ENCODE peak calls at places on chromosomes 11 and 22, in nine cellular contexts. One of them, this sample, is unnamed.

GRCh38 chr11:64305691-64306562 is 603 bp downstream of the ESRRA start:
- DNase-seq in psoas muscle: peak
- DNase-seq in fibroblast of pulmonary artery: peak
- DNase-seq in T-cell: peak
- DNase-seq in A549: peak
- DNase-seq in GM13977: peak
- DNase-seq in naive B cell: peak
- DNase-seq in lower lobe of right lung: peak
- DNase-seq in stimulated activated CD4-positive, alpha-beta T cell treated with anti-CD3 and anti-CD28 coated beads, Interleukin-2, amount 100 ng/mL, for 24 hours: peak
- DNase-seq in this sample: no peak

GRCh38 chr11:67464411-67465189 is 4.5 kb downstream of the TMEM134 start:
- DNase-seq in psoas muscle: peak
- DNase-seq in naive B cell: peak
- DNase-seq in fibroblast of pulmonary artery: peak
- DNase-seq in stimulated activated CD4-positive, alpha-beta T cell treated with anti-CD3 and anti-CD28 coated beads, Interleukin-2, amount 100 ng/mL, for 24 hours: peak
- DNase-seq in T-cell: peak
- DNase-seq in A549: peak
- DNase-seq in GM13977: peak
- DNase-seq in lower lobe of right lung: peak
- DNase-seq in this sample: peak

GRCh38 chr22:48528221-48528915 is 1299.3 kb downstream of the BRD1 start:
- DNase-seq in stimulated activated CD4-positive, alpha-beta T cell treated with anti-CD3 and anti-CD28 coated beads, Interleukin-2, amount 100 ng/mL, for 24 hours: no peak
- DNase-seq in psoas muscle: no peak
- DNase-seq in fibroblast of pulmonary artery: no peak
- DNase-seq in GM13977: no peak
- DNase-seq in T-cell: no peak
- DNase-seq in lower lobe of right lung: peak
- DNase-seq in A549: no peak
- DNase-seq in naive B cell: no peak
- DNase-seq in this sample: no peak

GRCh38 chr22:33897621-33897910 is 22.7 kb downstream of the LARGE1 start:
- DNase-seq in GM13977: no peak
- DNase-seq in naive B cell: no peak
- DNase-seq in fibroblast of pulmonary artery: no peak
- DNase-seq in A549: no peak
- DNase-seq in lower lobe of right lung: no peak
- DNase-seq in stimulated activated CD4-positive, alpha-beta T cell treated with anti-CD3 and anti-CD28 coated beads, Interleukin-2, amount 100 ng/mL, for 24 hours: no peak
- DNase-seq in T-cell: no peak
- DNase-seq in psoas muscle: no peak
- DNase-seq in this sample: no peak

GRCh38 chr11:2837096-2837601 is 48.4 kb downstream of the CDKN1C start:
- DNase-seq in naive B cell: no peak
- DNase-seq in A549: peak
- DNase-seq in fibroblast of pulmonary artery: peak
- DNase-seq in GM13977: no peak
- DNase-seq in psoas muscle: peak
- DNase-seq in stimulated activated CD4-positive, alpha-beta T cell treated with anti-CD3 and anti-CD28 coated beads, Interleukin-2, amount 100 ng/mL, for 24 hours: no peak
- DNase-seq in T-cell: no peak
- DNase-seq in lower lobe of right lung: peak
- DNase-seq in this sample: no peak

GRCh38 chr22:43798492-43798891 is 13.6 kb downstream of the EFCAB6 start:
- DNase-seq in T-cell: no peak
- DNase-seq in GM13977: peak
- DNase-seq in stimulated activated CD4-positive, alpha-beta T cell treated with anti-CD3 and anti-CD28 coated beads, Interleukin-2, amount 100 ng/mL, for 24 hours: no peak
- DNase-seq in fibroblast of pulmonary artery: no peak
- DNase-seq in lower lobe of right lung: no peak
- DNase-seq in A549: no peak
- DNase-seq in psoas muscle: no peak
- DNase-seq in naive B cell: no peak
- DNase-seq in this sample: no peak

GRCh38 chr11:70481625-70482528 is 83.5 kb downstream of the CTTN start:
- DNase-seq in T-cell: no peak
- DNase-seq in naive B cell: no peak
- DNase-seq in fibroblast of pulmonary artery: no peak
- DNase-seq in stimulated activated CD4-positive, alpha-beta T cell treated with anti-CD3 and anti-CD28 coated beads, Interleukin-2, amount 100 ng/mL, for 24 hours: no peak
- DNase-seq in lower lobe of right lung: peak
- DNase-seq in GM13977: no peak
- DNase-seq in A549: peak
- DNase-seq in psoas muscle: peak
- DNase-seq in this sample: no peak

GRCh38 chr22:19490628-19491230 is 11.0 kb downstream of the CDC45 start:
- DNase-seq in T-cell: no peak
- DNase-seq in psoas muscle: no peak
- DNase-seq in stimulated activated CD4-positive, alpha-beta T cell treated with anti-CD3 and anti-CD28 coated beads, Interleukin-2, amount 100 ng/mL, for 24 hours: no peak
- DNase-seq in lower lobe of right lung: no peak
- DNase-seq in naive B cell: no peak
- DNase-seq in A549: no peak
- DNase-seq in GM13977: no peak
- DNase-seq in fibroblast of pulmonary artery: no peak
- DNase-seq in this sample: no peak

GRCh38 chr11:1198766-1199688 is 23.8 kb upstream of the MUC5B start:
- DNase-seq in GM13977: no peak
- DNase-seq in T-cell: no peak
- DNase-seq in stimulated activated CD4-positive, alpha-beta T cell treated with anti-CD3 and anti-CD28 coated beads, Interleukin-2, amount 100 ng/mL, for 24 hours: no peak
- DNase-seq in lower lobe of right lung: peak
- DNase-seq in A549: no peak
- DNase-seq in naive B cell: no peak
- DNase-seq in fibroblast of pulmonary artery: no peak
- DNase-seq in psoas muscle: peak
- DNase-seq in this sample: no peak

GRCh38 chr11:117828641-117829368 is 4.3 kb upstream of the FXYD2 start:
- DNase-seq in psoas muscle: peak
- DNase-seq in T-cell: peak
- DNase-seq in A549: peak
- DNase-seq in fibroblast of pulmonary artery: peak
- DNase-seq in lower lobe of right lung: peak
- DNase-seq in naive B cell: no peak
- DNase-seq in stimulated activated CD4-positive, alpha-beta T cell treated with anti-CD3 and anti-CD28 coated beads, Interleukin-2, amount 100 ng/mL, for 24 hours: peak
- DNase-seq in GM13977: peak
- DNase-seq in this sample: peak

GRCh38 chr22:30829901-30830550 is 135.4 kb downstream of the OSBP2 start:
- DNase-seq in fibroblast of pulmonary artery: peak
- DNase-seq in naive B cell: no peak
- DNase-seq in lower lobe of right lung: no peak
- DNase-seq in T-cell: no peak
- DNase-seq in stimulated activated CD4-positive, alpha-beta T cell treated with anti-CD3 and anti-CD28 coated beads, Interleukin-2, amount 100 ng/mL, for 24 hours: no peak
- DNase-seq in A549: peak
- DNase-seq in GM13977: no peak
- DNase-seq in psoas muscle: no peak
- DNase-seq in this sample: no peak

GRCh38 chr11:17413414-17414316 is 25.2 kb upstream of the KCNJ11 start:
- DNase-seq in T-cell: no peak
- DNase-seq in fibroblast of pulmonary artery: no peak
- DNase-seq in GM13977: no peak
- DNase-seq in lower lobe of right lung: peak
- DNase-seq in naive B cell: no peak
- DNase-seq in A549: no peak
- DNase-seq in psoas muscle: no peak
- DNase-seq in stimulated activated CD4-positive, alpha-beta T cell treated with anti-CD3 and anti-CD28 coated beads, Interleukin-2, amount 100 ng/mL, for 24 hours: no peak
- DNase-seq in this sample: no peak

GRCh38 chr22:23110190-23110921 is 31.4 kb downstream of the RSPH14 start:
- DNase-seq in psoas muscle: no peak
- DNase-seq in naive B cell: no peak
- DNase-seq in A549: no peak
- DNase-seq in GM13977: no peak
- DNase-seq in stimulated activated CD4-positive, alpha-beta T cell treated with anti-CD3 and anti-CD28 coated beads, Interleukin-2, amount 100 ng/mL, for 24 hours: no peak
- DNase-seq in lower lobe of right lung: no peak
- DNase-seq in fibroblast of pulmonary artery: no peak
- DNase-seq in T-cell: no peak
- DNase-seq in this sample: no peak

GRCh38 chr11:111886844-111887243 is 7.5 kb downstream of the CFAP68 start:
- DNase-seq in T-cell: no peak
- DNase-seq in lower lobe of right lung: no peak
- DNase-seq in A549: no peak
- DNase-seq in fibroblast of pulmonary artery: no peak
- DNase-seq in stimulated activated CD4-positive, alpha-beta T cell treated with anti-CD3 and anti-CD28 coated beads, Interleukin-2, amount 100 ng/mL, for 24 hours: no peak
- DNase-seq in naive B cell: no peak
- DNase-seq in GM13977: no peak
- DNase-seq in psoas muscle: no peak
- DNase-seq in this sample: no peak

GRCh38 chr11:62592989-62593421 is 1.7 kb upstream of the TUT1 start:
- DNase-seq in naive B cell: no peak
- DNase-seq in psoas muscle: no peak
- DNase-seq in GM13977: no peak
- DNase-seq in A549: no peak
- DNase-seq in lower lobe of right lung: no peak
- DNase-seq in stimulated activated CD4-positive, alpha-beta T cell treated with anti-CD3 and anti-CD28 coated beads, Interleukin-2, amount 100 ng/mL, for 24 hours: no peak
- DNase-seq in fibroblast of pulmonary artery: no peak
- DNase-seq in T-cell: no peak
- DNase-seq in this sample: no peak

GRCh38 chr22:43013355-43014061 is 1.4 kb downstream of the PACSIN2 start:
- DNase-seq in A549: no peak
- DNase-seq in lower lobe of right lung: no peak
- DNase-seq in naive B cell: no peak
- DNase-seq in psoas muscle: no peak
- DNase-seq in T-cell: no peak
- DNase-seq in stimulated activated CD4-positive, alpha-beta T cell treated with anti-CD3 and anti-CD28 coated beads, Interleukin-2, amount 100 ng/mL, for 24 hours: no peak
- DNase-seq in GM13977: no peak
- DNase-seq in fibroblast of pulmonary artery: no peak
- DNase-seq in this sample: no peak

GRCh38 chr11:121794671-121795070 is 321.3 kb downstream of the BLID start:
- DNase-seq in stimulated activated CD4-positive, alpha-beta T cell treated with anti-CD3 and anti-CD28 coated beads, Interleukin-2, amount 100 ng/mL, for 24 hours: no peak
- DNase-seq in naive B cell: no peak
- DNase-seq in fibroblast of pulmonary artery: no peak
- DNase-seq in T-cell: no peak
- DNase-seq in A549: no peak
- DNase-seq in psoas muscle: no peak
- DNase-seq in GM13977: no peak
- DNase-seq in lower lobe of right lung: no peak
- DNase-seq in this sample: no peak

GRCh38 chr11:119055901-119056300 is 1.1 kb downstream of the HYOU1 start:
- DNase-seq in A549: peak
- DNase-seq in GM13977: no peak
- DNase-seq in fibroblast of pulmonary artery: peak
- DNase-seq in lower lobe of right lung: no peak
- DNase-seq in stimulated activated CD4-positive, alpha-beta T cell treated with anti-CD3 and anti-CD28 coated beads, Interleukin-2, amount 100 ng/mL, for 24 hours: peak
- DNase-seq in T-cell: no peak
- DNase-seq in naive B cell: no peak
- DNase-seq in psoas muscle: no peak
- DNase-seq in this sample: no peak

GRCh38 chr22:46390652-46391301 is 55.3 kb downstream of the TRMU start:
- DNase-seq in fibroblast of pulmonary artery: peak
- DNase-seq in A549: no peak
- DNase-seq in GM13977: no peak
- DNase-seq in lower lobe of right lung: no peak
- DNase-seq in psoas muscle: peak
- DNase-seq in naive B cell: no peak
- DNase-seq in stimulated activated CD4-positive, alpha-beta T cell treated with anti-CD3 and anti-CD28 coated beads, Interleukin-2, amount 100 ng/mL, for 24 hours: no peak
- DNase-seq in T-cell: no peak
- DNase-seq in this sample: no peak

GRCh38 chr11:70464509-70465361 is 66.4 kb downstream of the CTTN start:
- DNase-seq in GM13977: no peak
- DNase-seq in naive B cell: no peak
- DNase-seq in A549: no peak
- DNase-seq in T-cell: no peak
- DNase-seq in stimulated activated CD4-positive, alpha-beta T cell treated with anti-CD3 and anti-CD28 coated beads, Interleukin-2, amount 100 ng/mL, for 24 hours: no peak
- DNase-seq in lower lobe of right lung: no peak
- DNase-seq in fibroblast of pulmonary artery: no peak
- DNase-seq in psoas muscle: no peak
- DNase-seq in this sample: no peak

GRCh38 chr11:109926941-109927340 is 166.3 kb upstream of the ZC3H12C start:
- DNase-seq in T-cell: no peak
- DNase-seq in lower lobe of right lung: no peak
- DNase-seq in fibroblast of pulmonary artery: no peak
- DNase-seq in psoas muscle: no peak
- DNase-seq in A549: no peak
- DNase-seq in GM13977: no peak
- DNase-seq in naive B cell: no peak
- DNase-seq in stimulated activated CD4-positive, alpha-beta T cell treated with anti-CD3 and anti-CD28 coated beads, Interleukin-2, amount 100 ng/mL, for 24 hours: no peak
- DNase-seq in this sample: no peak

GRCh38 chr11:11988099-11988651 is 20.3 kb downstream of the DKK3 start:
- DNase-seq in GM13977: no peak
- DNase-seq in lower lobe of right lung: no peak
- DNase-seq in psoas muscle: no peak
- DNase-seq in naive B cell: no peak
- DNase-seq in T-cell: no peak
- DNase-seq in stimulated activated CD4-positive, alpha-beta T cell treated with anti-CD3 and anti-CD28 coated beads, Interleukin-2, amount 100 ng/mL, for 24 hours: no peak
- DNase-seq in fibroblast of pulmonary artery: peak
- DNase-seq in A549: peak
- DNase-seq in this sample: no peak

GRCh38 chr11:121086866-121087265 is 14.2 kb upstream of the TECTA start:
- DNase-seq in fibroblast of pulmonary artery: peak
- DNase-seq in A549: no peak
- DNase-seq in psoas muscle: no peak
- DNase-seq in lower lobe of right lung: no peak
- DNase-seq in stimulated activated CD4-positive, alpha-beta T cell treated with anti-CD3 and anti-CD28 coated beads, Interleukin-2, amount 100 ng/mL, for 24 hours: no peak
- DNase-seq in GM13977: no peak
- DNase-seq in T-cell: no peak
- DNase-seq in naive B cell: no peak
- DNase-seq in this sample: no peak

GRCh38 chr11:71311176-71311925 is 59.0 kb upstream of the SHANK2 start:
- DNase-seq in stimulated activated CD4-positive, alpha-beta T cell treated with anti-CD3 and anti-CD28 coated beads, Interleukin-2, amount 100 ng/mL, for 24 hours: no peak
- DNase-seq in T-cell: no peak
- DNase-seq in fibroblast of pulmonary artery: no peak
- DNase-seq in psoas muscle: no peak
- DNase-seq in A549: no peak
- DNase-seq in lower lobe of right lung: no peak
- DNase-seq in GM13977: no peak
- DNase-seq in naive B cell: no peak
- DNase-seq in this sample: no peak

GRCh38 chr11:35796542-35796941 is 134.0 kb downstream of the TRIM44 start:
- DNase-seq in naive B cell: no peak
- DNase-seq in psoas muscle: no peak
- DNase-seq in lower lobe of right lung: no peak
- DNase-seq in fibroblast of pulmonary artery: peak
- DNase-seq in GM13977: no peak
- DNase-seq in A549: peak
- DNase-seq in T-cell: no peak
- DNase-seq in stimulated activated CD4-positive, alpha-beta T cell treated with anti-CD3 and anti-CD28 coated beads, Interleukin-2, amount 100 ng/mL, for 24 hours: no peak
- DNase-seq in this sample: no peak

GRCh38 chr11:31809857-31810778 is 1.0 kb downstream of the PAX6 start:
- DNase-seq in GM13977: peak
- DNase-seq in A549: peak
- DNase-seq in fibroblast of pulmonary artery: peak
- DNase-seq in naive B cell: no peak
- DNase-seq in psoas muscle: no peak
- DNase-seq in stimulated activated CD4-positive, alpha-beta T cell treated with anti-CD3 and anti-CD28 coated beads, Interleukin-2, amount 100 ng/mL, for 24 hours: no peak
- DNase-seq in lower lobe of right lung: peak
- DNase-seq in T-cell: no peak
- DNase-seq in this sample: no peak

GRCh38 chr22:31055322-31056159 is 25.6 kb upstream of the SMTN start:
- DNase-seq in psoas muscle: peak
- DNase-seq in GM13977: no peak
- DNase-seq in A549: peak
- DNase-seq in naive B cell: no peak
- DNase-seq in T-cell: no peak
- DNase-seq in stimulated activated CD4-positive, alpha-beta T cell treated with anti-CD3 and anti-CD28 coated beads, Interleukin-2, amount 100 ng/mL, for 24 hours: no peak
- DNase-seq in lower lobe of right lung: peak
- DNase-seq in fibroblast of pulmonary artery: peak
- DNase-seq in this sample: peak

GRCh38 chr22:41642711-41643110 is 21.6 kb downstream of the XRCC6 start:
- DNase-seq in A549: no peak
- DNase-seq in lower lobe of right lung: no peak
- DNase-seq in naive B cell: no peak
- DNase-seq in GM13977: no peak
- DNase-seq in fibroblast of pulmonary artery: no peak
- DNase-seq in stimulated activated CD4-positive, alpha-beta T cell treated with anti-CD3 and anti-CD28 coated beads, Interleukin-2, amount 100 ng/mL, for 24 hours: no peak
- DNase-seq in T-cell: no peak
- DNase-seq in psoas muscle: no peak
- DNase-seq in this sample: no peak

GRCh38 chr22:35021166-35021565 is 44.8 kb upstream of the ISX start:
- DNase-seq in stimulated activated CD4-positive, alpha-beta T cell treated with anti-CD3 and anti-CD28 coated beads, Interleukin-2, amount 100 ng/mL, for 24 hours: no peak
- DNase-seq in lower lobe of right lung: no peak
- DNase-seq in T-cell: no peak
- DNase-seq in naive B cell: no peak
- DNase-seq in psoas muscle: no peak
- DNase-seq in GM13977: no peak
- DNase-seq in A549: no peak
- DNase-seq in fibroblast of pulmonary artery: no peak
- DNase-seq in this sample: no peak

GRCh38 chr11:120151536-120151935 is 13.6 kb upstream of the TRIM29 start:
- DNase-seq in T-cell: no peak
- DNase-seq in A549: no peak
- DNase-seq in psoas muscle: no peak
- DNase-seq in stimulated activated CD4-positive, alpha-beta T cell treated with anti-CD3 and anti-CD28 coated beads, Interleukin-2, amount 100 ng/mL, for 24 hours: no peak
- DNase-seq in naive B cell: no peak
- DNase-seq in fibroblast of pulmonary artery: no peak
- DNase-seq in lower lobe of right lung: no peak
- DNase-seq in GM13977: no peak
- DNase-seq in this sample: no peak

GRCh38 chr11:114040706-114041211 is 18.8 kb upstream of the ZBTB16 start:
- DNase-seq in A549: peak
- DNase-seq in GM13977: no peak
- DNase-seq in stimulated activated CD4-positive, alpha-beta T cell treated with anti-CD3 and anti-CD28 coated beads, Interleukin-2, amount 100 ng/mL, for 24 hours: no peak
- DNase-seq in fibroblast of pulmonary artery: peak
- DNase-seq in T-cell: no peak
- DNase-seq in lower lobe of right lung: no peak
- DNase-seq in naive B cell: no peak
- DNase-seq in psoas muscle: no peak
- DNase-seq in this sample: no peak

This sample was measured in thoracic aorta.